ENCODE peak calls at places on chromosomes 13 and 19, in nine cellular contexts. C is uterus, R is ovary, D is body of pancreas, B is breast epithelium, M is heart left ventricle, Z is H1, J is IMR-90, T is upper lobe of left lung. E is an unnamed sample. For H3K4me1, the result is how much of the 10 kb centered on the place peaks cover.

GRCh38 chr13:42001580-42001979 is 40.7 kb upstream of the VWA8 start:
- DNase-seq in M (no peak), C (peak), D (no peak), T (peak), Z (peak), B (no peak), J (peak), R (peak), E (no peak)

GRCh38 chr19:29685326-29685725 is 20.1 kb downstream of the PLEKHF1 start:
- DNase-seq in D (no peak), M (no peak), B (no peak), Z (no peak), C (no peak), R (no peak), T (no peak), J (no peak), E (no peak)

GRCh38 chr19:18558202-18558555 is 509 bp downstream of the KXD1 start:
- DNase-seq in C (no peak), M (no peak), R (no peak), D (no peak), T (no peak), B (no peak), J (no peak), Z (no peak), E (no peak)

GRCh38 chr19:11659612-11660011 is 62.3 kb downstream of the ZNF627 start:
- DNase-seq in J (peak), R (no peak), Z (no peak), T (no peak), M (no peak), B (no peak), D (no peak), C (no peak), E (no peak)

GRCh38 chr13:36880961-36881360 is 39.1 kb downstream of the SMAD9 start:
- DNase-seq in J (peak), T (no peak), R (no peak), D (no peak), Z (no peak), B (no peak), M (no peak), C (no peak), E (no peak)

GRCh38 chr19:14972676-14973075 is 7.0 kb downstream of the SLC1A6 start:
- DNase-seq in M (no peak), T (peak), Z (no peak), J (no peak), D (no peak), R (no peak), C (no peak), B (no peak), E (peak)

GRCh38 chr19:40348961-40349507 is 539 bp downstream of the PLD3 start:
- DNase-seq in B (no peak), T (no peak), C (no peak), J (peak), Z (no peak), M (no peak), R (no peak), D (peak), E (no peak)

GRCh38 chr13:76828316-76828741 is 57.9 kb downstream of the KCTD12 start:
- DNase-seq in C (no peak), R (no peak), Z (no peak), M (no peak), T (no peak), D (no peak), B (no peak), J (peak), E (no peak)

GRCh38 chr19:14147797-14148605 is 11.6 kb upstream of the ASF1B start:
- DNase-seq in T (peak), B (peak), Z (no peak), D (peak), C (peak), R (peak), M (peak), J (peak), E (peak)

GRCh38 chr13:74367193-74367592 is 233.0 kb upstream of the KLF12 start:
- DNase-seq in C (no peak), J (no peak), B (no peak), M (no peak), T (no peak), D (no peak), R (no peak), Z (no peak), E (no peak)

DNA sequence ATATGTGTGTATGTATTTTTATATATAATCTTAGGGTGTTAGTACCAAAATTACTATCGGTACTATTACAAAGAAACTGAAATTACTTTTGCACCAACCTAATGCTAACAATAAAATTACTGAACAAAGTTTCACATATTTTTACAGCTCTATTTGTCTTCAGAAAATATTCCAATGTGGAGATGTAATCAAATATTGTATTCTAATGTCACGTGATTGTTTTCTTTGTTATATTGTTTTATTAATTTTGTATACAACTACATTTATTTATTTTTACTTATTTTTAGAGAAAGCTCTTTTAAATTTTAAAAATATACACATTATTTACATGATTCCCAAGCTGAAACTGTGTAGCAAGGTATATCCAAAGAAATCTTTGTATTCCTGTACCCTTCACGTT is 227.1 kb upstream of the KLF12 start:
- DNase-seq in T (no peak), B (no peak), Z (no peak), C (no peak), R (no peak), J (no peak), D (no peak), M (no peak), E (no peak)
- TF ChIP-seq POLR2A in T (no peak), B (no peak), Z (no peak), C (no peak), R (no peak), J (no peak), D (no peak), M (no peak), E (no peak)

DNA sequence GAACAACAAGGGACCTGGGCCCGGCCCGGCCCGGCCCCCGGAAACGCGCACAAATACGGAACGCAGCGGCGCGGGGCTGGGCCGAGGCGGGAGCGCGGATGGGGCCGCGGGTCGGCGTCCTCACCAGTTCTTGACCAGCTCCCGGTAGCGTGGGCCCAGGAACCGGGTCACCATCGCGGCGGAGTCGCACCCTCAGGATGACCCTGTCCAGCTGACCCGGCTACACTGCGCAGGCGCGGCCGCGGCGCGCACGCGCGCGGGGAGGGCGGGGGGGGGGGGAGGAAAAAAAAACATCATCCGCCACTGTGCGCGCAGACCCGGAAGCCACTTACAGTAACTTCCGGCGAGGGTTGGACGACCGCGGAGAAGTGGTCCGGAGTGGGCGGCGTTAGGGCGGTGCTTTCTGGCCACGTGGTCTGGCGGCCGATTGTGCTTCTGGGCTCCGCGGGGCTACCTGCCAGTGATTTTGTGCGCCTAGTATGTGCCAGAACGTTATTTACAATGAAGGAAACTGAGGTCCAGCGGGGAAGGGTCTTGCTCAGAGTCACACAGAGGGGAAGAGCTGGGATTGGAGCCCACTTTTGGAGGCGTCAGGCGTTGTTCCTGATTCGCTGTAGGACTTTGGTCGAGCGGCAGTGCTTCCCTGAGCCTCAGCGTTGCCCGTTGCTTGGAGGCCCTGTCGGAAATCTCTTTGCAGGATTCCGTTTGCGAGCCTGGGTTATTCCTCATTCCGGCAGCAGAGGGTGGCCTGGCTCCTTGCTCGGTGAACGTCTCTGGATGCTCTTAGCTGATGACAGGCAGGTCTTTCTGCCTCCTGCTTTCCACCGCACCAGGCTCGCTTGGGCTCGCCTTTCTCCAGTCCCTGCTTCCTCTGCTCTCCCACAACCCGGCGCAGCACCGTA is at the start of gene UQCR11:
- DNase-seq in M (peak), T (peak), R (peak), D (peak), J (peak), Z (peak), B (peak), C (peak), E (peak)
- H3K4me1 ChIP-seq in M (under half), T (under half), R (under half), D (under half), J (under half), Z (under half), B (under half), C (under half), E (under half)

GRCh38 chr19:2540646-2541454 is 64.9 kb downstream of the GADD45B start:
- DNase-seq in R (peak), J (peak), C (peak), B (peak), M (peak), D (peak), Z (peak), T (peak), E (peak)

GRCh38 chr19:2540251-2540645 is 64.3 kb downstream of the GADD45B start:
- DNase-seq in T (no peak), J (no peak), M (no peak), B (no peak), D (no peak), Z (no peak), C (no peak), R (no peak), E (no peak)

GRCh38 chr19:2543463-2544442 is 67.8 kb downstream of the GADD45B start:
- DNase-seq in C (peak), T (peak), D (peak), M (peak), Z (peak), R (peak), J (peak), B (peak), E (peak)

GRCh38 chr19:2544576-2545415 is 68.9 kb downstream of the GADD45B start:
- DNase-seq in D (no peak), T (no peak), R (no peak), C (no peak), B (no peak), Z (no peak), M (no peak), J (no peak), E (no peak)

GRCh38 chr19:2542341-2543069 is 66.6 kb downstream of the GADD45B start:
- DNase-seq in M (no peak), R (no peak), J (peak), Z (no peak), T (no peak), D (no peak), C (no peak), B (no peak), E (no peak)
- TF ChIP-seq POLR2A in M (no peak), R (no peak), J (no peak), Z (no peak), T (no peak), D (no peak), C (no peak), B (no peak), E (no peak)

GRCh38 chr13:30906411-30906990 is 430 bp downstream of the MEDAG start:
- DNase-seq in T (peak), J (no peak), C (peak), Z (no peak), R (peak), D (no peak), M (no peak), B (no peak), E (peak)

GRCh38 chr13:30908416-30908980 is 2.4 kb downstream of the MEDAG start:
- DNase-seq in T (no peak), C (peak), Z (no peak), R (peak), B (no peak), J (peak), M (peak), D (no peak), E (peak)

GRCh38 chr13:30905932-30906383 is at the start of gene MEDAG:
- DNase-seq in Z (no peak), M (peak), J (peak), B (no peak), D (peak), C (peak), T (peak), R (peak), E (peak)

GRCh38 chr13:30907167-30907761 is 1.2 kb downstream of the MEDAG start:
- DNase-seq in T (no peak), C (no peak), R (no peak), B (no peak), M (no peak), Z (no peak), D (no peak), J (peak), E (peak)

GRCh38 chr13:30910676-30911075 is 4.6 kb downstream of the MEDAG start:
- DNase-seq in B (no peak), D (no peak), C (no peak), R (no peak), J (no peak), Z (no peak), T (no peak), M (no peak), E (no peak)
- H3K4me1 ChIP-seq in B (under half), D (under half), C (under half), R (under half), J (under half), Z (under half), T (under half), M (under half), E (under half)

GRCh38 chr19:38385057-38385803 is 2.6 kb downstream of the GGN start:
- DNase-seq in M (no peak), B (no peak), Z (no peak), D (no peak), T (peak), J (no peak), R (no peak), C (no peak), E (no peak)

GRCh38 chr19:38383743-38384142 is 4.1 kb downstream of the GGN start:
- DNase-seq in R (no peak), M (no peak), J (no peak), D (no peak), T (no peak), B (no peak), Z (no peak), C (no peak), E (no peak)

GRCh38 chr19:38383184-38383583 is 4.7 kb downstream of the GGN start:
- DNase-seq in R (no peak), C (no peak), T (no peak), D (no peak), M (no peak), B (no peak), Z (no peak), J (no peak), E (no peak)

GRCh38 chr19:38385804-38386257 is 2.0 kb downstream of the GGN start:
- DNase-seq in M (no peak), B (no peak), T (peak), Z (no peak), J (no peak), D (no peak), C (no peak), R (no peak), E (no peak)

DNA sequence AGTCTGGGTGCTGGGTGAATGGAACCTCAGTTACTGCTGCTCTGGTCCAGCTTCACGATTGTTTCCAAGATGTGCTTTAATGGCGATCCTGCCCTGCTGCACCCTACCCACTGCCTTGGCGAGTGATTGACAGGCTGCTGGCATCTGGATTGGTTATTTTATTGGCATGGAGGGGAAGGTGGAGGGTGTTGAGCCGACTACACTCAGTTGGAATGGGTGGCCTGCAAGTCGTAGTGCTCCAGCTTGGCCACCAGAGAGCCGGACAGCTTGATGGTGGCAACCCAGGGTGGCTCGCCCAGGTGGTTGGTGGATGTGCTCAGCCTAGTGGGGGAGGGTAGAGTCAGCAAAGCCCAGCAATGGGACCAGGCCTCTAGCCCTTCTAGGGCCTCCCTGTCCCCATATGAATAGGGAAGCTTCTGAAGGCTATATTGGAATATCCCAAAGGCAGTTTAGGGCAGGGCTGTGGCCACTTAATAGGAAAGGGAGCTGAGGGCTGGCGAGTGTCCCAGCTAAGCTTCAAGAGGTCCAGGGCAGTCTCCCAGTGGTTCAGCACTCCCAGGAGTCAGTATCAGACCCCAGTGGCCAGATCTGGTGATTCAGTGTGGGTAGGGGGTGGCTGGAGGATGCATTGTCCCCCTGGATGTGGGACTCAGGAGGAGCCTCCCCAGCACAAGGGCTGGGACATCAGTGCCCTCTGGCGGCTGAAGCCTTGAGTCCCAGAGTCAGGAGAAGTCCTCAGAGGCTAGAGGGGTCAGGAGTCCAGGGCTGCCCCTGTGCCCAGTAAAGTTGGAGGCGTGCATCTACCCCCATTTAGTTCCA is 3.4 kb downstream of the GGN start:
- DNase-seq in M (no peak), C (no peak), B (no peak), Z (no peak), D (no peak), J (no peak), R (no peak), T (no peak), E (no peak)
- TF ChIP-seq POLR2A in M (no peak), C (no peak), B (no peak), Z (no peak), D (no peak), J (no peak), R (no peak), T (no peak), E (no peak)